ENCODE peak calls at places on chromosomes 13 and 19, in six cellular contexts. One of them, this sample, is unnamed.

GRCh38 chr13:29676941-29677452 is 81.5 kb upstream of the SLC7A1 start:
- DNase-seq in astrocyte: peak; percentile 50
- DNase-seq in thyroid gland: peak; percentile 62
- DNase-seq in upper lobe of right lung: no peak
- DNase-seq in heart right ventricle: no peak
- DNase-seq in tibial nerve: no peak
- DNase-seq in this sample: no peak

GRCh38 chr13:51154029-51154555 is 43.0 kb upstream of the C13orf42 start:
- DNase-seq in thyroid gland: no peak
- DNase-seq in heart right ventricle: no peak
- DNase-seq in upper lobe of right lung: no peak
- DNase-seq in astrocyte: peak; percentile 64
- DNase-seq in tibial nerve: no peak
- DNase-seq in this sample: no peak

GRCh38 chr19:55305491-55305890 is 19.6 kb downstream of the TMEM150B start:
- DNase-seq in heart right ventricle: peak; percentile 40
- DNase-seq in thyroid gland: no peak
- DNase-seq in astrocyte: no peak
- DNase-seq in tibial nerve: no peak
- DNase-seq in upper lobe of right lung: no peak
- DNase-seq in this sample: no peak

GRCh38 chr13:21567714-21568113 is 36.3 kb downstream of the MICU2 start:
- DNase-seq in thyroid gland: no peak
- DNase-seq in upper lobe of right lung: no peak
- DNase-seq in heart right ventricle: no peak
- DNase-seq in tibial nerve: no peak
- DNase-seq in astrocyte: no peak
- DNase-seq in this sample: no peak

GRCh38 chr19:17184381-17184841 is 30.7 kb upstream of the USE1 start:
- DNase-seq in upper lobe of right lung: no peak
- DNase-seq in tibial nerve: no peak
- DNase-seq in heart right ventricle: no peak
- DNase-seq in thyroid gland: no peak
- DNase-seq in astrocyte: no peak
- DNase-seq in this sample: peak; percentile 59

GRCh38 chr19:38470788-38471480 is 37.4 kb downstream of the RYR1 start:
- DNase-seq in upper lobe of right lung: no peak
- DNase-seq in tibial nerve: no peak
- DNase-seq in heart right ventricle: no peak
- DNase-seq in thyroid gland: no peak
- DNase-seq in astrocyte: no peak
- DNase-seq in this sample: no peak

GRCh38 chr13:113898391-113898790 is 34.5 kb upstream of the GAS6 start:
- DNase-seq in thyroid gland: no peak
- DNase-seq in upper lobe of right lung: no peak
- DNase-seq in tibial nerve: no peak
- DNase-seq in heart right ventricle: no peak
- DNase-seq in astrocyte: no peak
- DNase-seq in this sample: no peak

GRCh38 chr13:101474419-101474957 is 22.0 kb downstream of the ITGBL1 start:
- DNase-seq in astrocyte: peak; percentile 90
- DNase-seq in upper lobe of right lung: no peak
- DNase-seq in tibial nerve: no peak
- DNase-seq in heart right ventricle: no peak
- DNase-seq in thyroid gland: peak; percentile 10
- DNase-seq in this sample: no peak

GRCh38 chr19:15285896-15286591 is 46.3 kb downstream of the BRD4 start:
- DNase-seq in thyroid gland: no peak
- DNase-seq in astrocyte: no peak
- DNase-seq in heart right ventricle: no peak
- DNase-seq in upper lobe of right lung: no peak
- DNase-seq in tibial nerve: no peak
- DNase-seq in this sample: no peak

GRCh38 chr19:17079710-17080440 is 4.3 kb downstream of the MYO9B start:
- DNase-seq in astrocyte: peak; percentile 98
- DNase-seq in thyroid gland: peak; percentile 69
- DNase-seq in upper lobe of right lung: no peak
- DNase-seq in heart right ventricle: peak; percentile 76
- DNase-seq in tibial nerve: peak; percentile 41
- DNase-seq in this sample: peak; percentile 58

GRCh38 chr19:5894704-5895349 is 8.8 kb downstream of the NDUFA11 start:
- DNase-seq in heart right ventricle: no peak
- DNase-seq in upper lobe of right lung: no peak
- DNase-seq in astrocyte: no peak
- DNase-seq in thyroid gland: no peak
- DNase-seq in tibial nerve: no peak
- DNase-seq in this sample: no peak

GRCh38 chr13:40031031-40031430 is 375.6 kb downstream of the COG6 start:
- DNase-seq in upper lobe of right lung: no peak
- DNase-seq in thyroid gland: no peak
- DNase-seq in heart right ventricle: no peak
- DNase-seq in tibial nerve: no peak
- DNase-seq in astrocyte: peak; percentile 80
- DNase-seq in this sample: no peak

GRCh38 chr13:30138511-30138910 is 168.8 kb downstream of the KATNAL1 start:
- DNase-seq in thyroid gland: no peak
- DNase-seq in tibial nerve: no peak
- DNase-seq in upper lobe of right lung: no peak
- DNase-seq in heart right ventricle: no peak
- DNase-seq in astrocyte: no peak
- DNase-seq in this sample: no peak

GRCh38 chr13:114142640-114143490 is 10.4 kb upstream of the RASA3 start:
- DNase-seq in thyroid gland: no peak
- DNase-seq in astrocyte: no peak
- DNase-seq in upper lobe of right lung: peak; percentile 77
- DNase-seq in heart right ventricle: no peak
- DNase-seq in tibial nerve: no peak
- DNase-seq in this sample: peak; percentile 77

GRCh38 chr19:42122691-42123607 is 9.3 kb downstream of the POU2F2 start:
- DNase-seq in astrocyte: no peak
- DNase-seq in tibial nerve: no peak
- DNase-seq in thyroid gland: no peak
- DNase-seq in upper lobe of right lung: no peak
- DNase-seq in heart right ventricle: no peak
- DNase-seq in this sample: no peak

GRCh38 chr13:96629331-96629730 is 364.9 kb downstream of the OXGR1 start:
- DNase-seq in tibial nerve: no peak
- DNase-seq in heart right ventricle: no peak
- DNase-seq in astrocyte: no peak
- DNase-seq in thyroid gland: no peak
- DNase-seq in upper lobe of right lung: no peak
- DNase-seq in this sample: no peak

GRCh38 chr13:78054152-78054551 is 135.5 kb upstream of the EDNRB start:
- DNase-seq in tibial nerve: no peak
- DNase-seq in heart right ventricle: no peak
- DNase-seq in upper lobe of right lung: no peak
- DNase-seq in thyroid gland: no peak
- DNase-seq in astrocyte: no peak
- DNase-seq in this sample: no peak

GRCh38 chr13:77952737-77953136 is 34.1 kb upstream of the EDNRB start:
- DNase-seq in heart right ventricle: no peak
- DNase-seq in thyroid gland: no peak
- DNase-seq in tibial nerve: no peak
- DNase-seq in upper lobe of right lung: no peak
- DNase-seq in astrocyte: no peak
- DNase-seq in this sample: no peak

GRCh38 chr19:12783226-12783848 is 7.9 kb upstream of the JUNB start:
- DNase-seq in heart right ventricle: no peak
- DNase-seq in astrocyte: no peak
- DNase-seq in upper lobe of right lung: no peak
- DNase-seq in tibial nerve: no peak
- DNase-seq in thyroid gland: no peak
- DNase-seq in this sample: no peak

GRCh38 chr13:30156270-30156669 is 151.1 kb downstream of the KATNAL1 start:
- DNase-seq in tibial nerve: no peak
- DNase-seq in thyroid gland: no peak
- DNase-seq in heart right ventricle: no peak
- DNase-seq in upper lobe of right lung: no peak
- DNase-seq in astrocyte: no peak
- DNase-seq in this sample: no peak

GRCh38 chr13:47621931-47622330 is 379.1 kb downstream of the SUCLA2 start:
- DNase-seq in heart right ventricle: no peak
- DNase-seq in upper lobe of right lung: no peak
- DNase-seq in tibial nerve: no peak
- DNase-seq in astrocyte: peak; percentile 22
- DNase-seq in thyroid gland: no peak
- DNase-seq in this sample: no peak

GRCh38 chr13:97281028-97281427 is 58.9 kb downstream of the MBNL2 start:
- DNase-seq in tibial nerve: no peak
- DNase-seq in heart right ventricle: no peak
- DNase-seq in thyroid gland: no peak
- DNase-seq in astrocyte: no peak
- DNase-seq in upper lobe of right lung: no peak
- DNase-seq in this sample: no peak

GRCh38 chr13:95367309-95367843 is 66.1 kb upstream of the ABCC4 start:
- DNase-seq in tibial nerve: no peak
- DNase-seq in upper lobe of right lung: no peak
- DNase-seq in thyroid gland: no peak
- DNase-seq in astrocyte: no peak
- DNase-seq in heart right ventricle: no peak
- DNase-seq in this sample: no peak

GRCh38 chr19:2089727-2090053 is 6.4 kb downstream of the MOB3A start:
- DNase-seq in upper lobe of right lung: no peak
- DNase-seq in heart right ventricle: no peak
- DNase-seq in thyroid gland: no peak
- DNase-seq in tibial nerve: no peak
- DNase-seq in astrocyte: no peak
- DNase-seq in this sample: no peak

GRCh38 chr13:50893211-50893852 is 16.3 kb upstream of the RNASEH2B start:
- DNase-seq in thyroid gland: no peak
- DNase-seq in astrocyte: peak; percentile 16
- DNase-seq in heart right ventricle: no peak
- DNase-seq in tibial nerve: no peak
- DNase-seq in upper lobe of right lung: no peak
- DNase-seq in this sample: no peak

GRCh38 chr19:16381756-16382401 is 57.3 kb downstream of the KLF2 start:
- DNase-seq in tibial nerve: peak; percentile 82
- DNase-seq in thyroid gland: peak; percentile 57
- DNase-seq in upper lobe of right lung: peak; percentile 67
- DNase-seq in astrocyte: no peak
- DNase-seq in heart right ventricle: peak; percentile 93
- DNase-seq in this sample: no peak

GRCh38 chr19:29022599-29022998 is 190.4 kb downstream of the UQCRFS1 start:
- DNase-seq in upper lobe of right lung: no peak
- DNase-seq in thyroid gland: no peak
- DNase-seq in astrocyte: no peak
- DNase-seq in heart right ventricle: no peak
- DNase-seq in tibial nerve: no peak
- DNase-seq in this sample: no peak

GRCh38 chr19:17889609-17890214 is 18.0 kb downstream of the SLC5A5 start:
- DNase-seq in thyroid gland: no peak
- DNase-seq in astrocyte: peak; percentile 16
- DNase-seq in tibial nerve: no peak
- DNase-seq in upper lobe of right lung: no peak
- DNase-seq in heart right ventricle: peak; percentile 13
- DNase-seq in this sample: no peak

GRCh38 chr19:51107406-51108065 is 673 bp downstream of the CTU1 start:
- DNase-seq in astrocyte: peak; percentile 14
- DNase-seq in thyroid gland: no peak
- DNase-seq in tibial nerve: no peak
- DNase-seq in heart right ventricle: no peak
- DNase-seq in upper lobe of right lung: no peak
- DNase-seq in this sample: no peak

GRCh38 chr13:32456591-32456990 is 28.7 kb upstream of the N4BP2L1 start:
- DNase-seq in astrocyte: no peak
- DNase-seq in thyroid gland: no peak
- DNase-seq in tibial nerve: no peak
- DNase-seq in upper lobe of right lung: no peak
- DNase-seq in heart right ventricle: no peak
- DNase-seq in this sample: no peak

GRCh38 chr13:21039097-21039800 is 22.1 kb downstream of the LATS2 start:
- DNase-seq in heart right ventricle: no peak
- DNase-seq in upper lobe of right lung: no peak
- DNase-seq in astrocyte: no peak
- DNase-seq in tibial nerve: no peak
- DNase-seq in thyroid gland: no peak
- DNase-seq in this sample: no peak

GRCh38 chr13:25771208-25771607 is 280.6 kb downstream of the SHISA2 start:
- DNase-seq in astrocyte: peak; percentile 33
- DNase-seq in upper lobe of right lung: no peak
- DNase-seq in heart right ventricle: no peak
- DNase-seq in thyroid gland: no peak
- DNase-seq in tibial nerve: no peak
- DNase-seq in this sample: no peak
- H3K27ac ChIP-seq in astrocyte: peak overlapping the region; percentile 70
- H3K27ac ChIP-seq in upper lobe of right lung: no peak overlapping the region
- H3K27ac ChIP-seq in heart right ventricle: no peak overlapping the region
- H3K27ac ChIP-seq in thyroid gland: no peak overlapping the region
- H3K27ac ChIP-seq in tibial nerve: no peak overlapping the region
- H3K27ac ChIP-seq in this sample: no peak overlapping the region

GRCh38 chr19:46571495-46571894 is 29.6 kb upstream of the CALM3 start:
- DNase-seq in upper lobe of right lung: no peak
- DNase-seq in tibial nerve: no peak
- DNase-seq in thyroid gland: no peak
- DNase-seq in heart right ventricle: no peak
- DNase-seq in astrocyte: no peak
- DNase-seq in this sample: no peak
- TF ChIP-seq CTCF in upper lobe of right lung: no peak
- TF ChIP-seq CTCF in tibial nerve: no peak
- TF ChIP-seq CTCF in thyroid gland: no peak
- TF ChIP-seq CTCF in heart right ventricle: no peak
- TF ChIP-seq CTCF in astrocyte: no peak
- TF ChIP-seq CTCF in this sample: no peak

DNA sequence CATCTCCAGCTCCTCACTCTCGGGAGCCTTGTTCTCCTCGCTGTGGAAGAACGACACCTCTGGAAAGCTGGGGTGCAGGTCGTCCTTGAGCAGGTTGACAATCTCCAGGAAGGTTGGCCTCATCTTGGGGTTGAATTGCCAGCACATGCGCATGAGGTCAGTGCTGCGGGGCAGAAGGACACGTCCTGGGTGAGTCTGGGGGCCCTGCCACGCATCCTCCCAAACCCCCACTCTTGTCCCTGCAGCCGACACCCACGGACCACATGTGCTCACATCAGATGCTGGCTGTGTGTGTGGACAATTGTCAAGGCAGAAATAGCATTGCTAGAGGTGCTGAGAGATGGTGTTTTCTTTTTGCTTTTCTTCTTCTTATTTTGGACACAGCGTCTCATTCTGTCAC is 47.7 kb downstream of the ZNF557 start:
- DNase-seq in heart right ventricle: no peak
- DNase-seq in thyroid gland: no peak
- DNase-seq in upper lobe of right lung: no peak
- DNase-seq in tibial nerve: no peak
- DNase-seq in astrocyte: no peak
- DNase-seq in this sample: no peak
- H3K4me3 ChIP-seq in heart right ventricle: no peak overlapping the region
- H3K4me3 ChIP-seq in thyroid gland: no peak overlapping the region
- H3K4me3 ChIP-seq in upper lobe of right lung: no peak overlapping the region
- H3K4me3 ChIP-seq in tibial nerve: no peak overlapping the region
- H3K4me3 ChIP-seq in astrocyte: no peak overlapping the region
- H3K4me3 ChIP-seq in this sample: no peak overlapping the region

DNA sequence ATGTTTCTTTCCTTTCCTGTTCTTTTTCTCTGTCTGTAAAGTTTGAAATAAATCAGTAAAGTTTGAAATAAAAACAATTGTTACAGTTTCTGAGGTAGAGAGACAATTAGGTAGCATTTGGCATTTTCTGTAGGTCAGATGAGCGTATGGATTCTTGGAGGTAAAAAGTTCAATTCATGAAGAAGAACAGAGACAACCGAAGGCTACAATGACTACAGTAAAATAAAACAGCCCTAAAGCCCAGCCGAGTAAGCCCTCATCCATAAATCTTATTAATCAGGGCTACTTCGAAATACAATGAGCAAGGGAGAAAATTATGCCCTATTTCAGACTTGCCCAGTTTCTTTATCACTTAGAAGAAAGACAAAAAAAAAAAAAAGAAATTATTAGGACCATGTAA is 941.9 kb upstream of the SLC10A2 start:
- DNase-seq in upper lobe of right lung: no peak
- DNase-seq in thyroid gland: no peak
- DNase-seq in tibial nerve: no peak
- DNase-seq in astrocyte: no peak
- DNase-seq in heart right ventricle: no peak
- DNase-seq in this sample: no peak
- H3K27ac ChIP-seq in upper lobe of right lung: no peak overlapping the region
- H3K27ac ChIP-seq in thyroid gland: no peak overlapping the region
- H3K27ac ChIP-seq in tibial nerve: no peak overlapping the region
- H3K27ac ChIP-seq in astrocyte: peak overlapping the region; percentile 15
- H3K27ac ChIP-seq in heart right ventricle: no peak overlapping the region
- H3K27ac ChIP-seq in this sample: no peak overlapping the region

This sample was measured in CD8-positive, alpha-beta T cell.